ENCODE peak calls at places on chromosomes 5 and 9, in ten cellular contexts. C is fibroblast of lung; L is RWPE1; O is activated CD8-positive, alpha-beta T cell treated with anti-CD3 and anti-CD28 coated beads for 36 hours; W is HepG2; U is heart left ventricle; Q is brain microvascular endothelial cell; F is activated B cell treated with CpG ODN at 0.5 μM for 24 hours; S is kidney epithelial cell; H is GM23338. K is an unnamed sample.

GRCh38 chr5:96031811-96032261 is 70.2 kb upstream of the ELL2 start:
- DNase-seq in L (peak; percentile 70), W (no peak), S (no peak), U (no peak), F (no peak), Q (peak; percentile 78), H (no peak), C (peak; percentile 52), O (no peak), K (no peak)

GRCh38 chr9:114861273-114861672 is 55.4 kb upstream of the TNFSF15 start:
- DNase-seq in Q (no peak), H (no peak), U (no peak), F (no peak), O (no peak), C (no peak), S (no peak), L (no peak), W (no peak), K (no peak)

GRCh38 chr9:78234810-78235209 is 1.1 kb upstream of the CEP78 start:
- DNase-seq in L (peak; percentile 56), H (no peak), O (no peak), F (no peak), Q (peak; percentile 46), U (no peak), S (no peak), C (no peak), W (no peak), K (no peak)

GRCh38 chr5:15821506-15821905 is 321.5 kb downstream of the FBXL7 start:
- DNase-seq in S (no peak), U (no peak), C (peak; percentile 23), L (no peak), Q (peak; percentile 42), H (no peak), W (no peak), F (no peak), O (no peak), K (no peak)

GRCh38 chr5:96904054-96904931 is 28.0 kb downstream of the ERAP2 start:
- DNase-seq in S (no peak), C (peak; percentile 36), U (no peak), H (no peak), F (no peak), L (no peak), W (no peak), Q (peak; percentile 32), O (no peak), K (no peak)

GRCh38 chr9:36731068-36731467 is 158.4 kb downstream of the MELK start:
- DNase-seq in Q (no peak), O (no peak), H (no peak), C (no peak), W (no peak), L (no peak), S (no peak), U (no peak), F (no peak), K (no peak)

GRCh38 chr5:60945760-60946253 is 802 bp downstream of the NDUFAF2 start:
- DNase-seq in O (peak; percentile 53), H (peak; percentile 55), L (peak; percentile 60), F (no peak), Q (peak; percentile 47), S (no peak), C (peak; percentile 67), U (peak; percentile 12), W (peak; percentile 15), K (no peak)

GRCh38 chr5:179559280-179560252 is 9.2 kb downstream of the RUFY1 start:
- DNase-seq in H (peak; percentile 100), W (peak; percentile 92), O (peak; percentile 93), Q (peak; percentile 98), S (peak; percentile 98), F (peak; percentile 64), L (peak; percentile 100), C (peak; percentile 99), U (peak; percentile 99), K (peak; percentile 95)

GRCh38 chr5:125894383-125894782 is 528.8 kb upstream of the GRAMD2B start:
- DNase-seq in U (no peak), S (no peak), W (no peak), C (peak; percentile 22), L (peak; percentile 20), O (no peak), Q (peak; percentile 26), H (no peak), F (no peak), K (no peak)

GRCh38 chr9:78278177-78278777 is 18.6 kb upstream of the PSAT1 start:
- DNase-seq in W (peak; percentile 71), S (no peak), C (peak; percentile 97), F (no peak), Q (no peak), L (peak; percentile 43), H (no peak), O (no peak), U (no peak), K (no peak)

GRCh38 chr9:72627147-72627546 is 105.7 kb downstream of the TMC1 start:
- DNase-seq in C (no peak), O (no peak), Q (no peak), S (no peak), L (no peak), U (no peak), F (no peak), H (no peak), W (no peak), K (no peak)

GRCh38 chr9:89667730-89668129 is 62.9 kb downstream of the GADD45G start:
- DNase-seq in F (no peak), Q (no peak), U (no peak), L (no peak), C (no peak), S (no peak), W (no peak), O (no peak), H (no peak), K (no peak)

GRCh38 chr5:67774796-67775195 is 440.8 kb upstream of the PIK3R1 start:
- DNase-seq in F (no peak), L (no peak), U (no peak), S (no peak), O (no peak), C (no peak), W (no peak), H (no peak), Q (no peak), K (no peak)

GRCh38 chr5:45411971-45412612 is 284.1 kb downstream of the HCN1 start:
- DNase-seq in L (no peak), S (peak; percentile 14), U (no peak), F (no peak), H (no peak), O (no peak), Q (no peak), C (peak; percentile 11), W (no peak), K (no peak)

GRCh38 chr5:60209146-60209840 is 315.8 kb upstream of the PDE4D start:
- DNase-seq in C (no peak), Q (no peak), L (no peak), S (no peak), U (no peak), O (no peak), F (no peak), H (no peak), W (no peak), K (no peak)

GRCh38 chr9:73199886-73200285 is 48.2 kb downstream of the ANXA1 start:
- DNase-seq in C (peak; percentile 8), L (no peak), S (no peak), U (no peak), H (peak; percentile 57), F (no peak), O (peak; percentile 23), Q (no peak), W (peak; percentile 7), K (peak; percentile 33)

GRCh38 chr5:77235881-77236560 is 25.5 kb downstream of the PDE8B start:
- DNase-seq in U (no peak), O (no peak), F (no peak), C (no peak), S (no peak), L (no peak), Q (no peak), H (no peak), W (no peak), K (no peak)

GRCh38 chr5:77241444-77241843 is 31.0 kb downstream of the PDE8B start:
- DNase-seq in F (no peak), L (no peak), H (no peak), S (no peak), Q (no peak), W (peak; percentile 2), C (no peak), U (no peak), O (no peak), K (no peak)

GRCh38 chr5:77239126-77239741 is 28.8 kb downstream of the PDE8B start:
- DNase-seq in U (no peak), O (peak; percentile 46), S (no peak), F (no peak), C (peak; percentile 42), Q (peak; percentile 34), H (peak; percentile 19), L (peak; percentile 13), W (peak; percentile 12), K (no peak)
- TF ChIP-seq CTCF in U (peak; percentile 32), O (no peak), S (peak; percentile 38), F (no peak), C (peak; percentile 9), Q (peak; percentile 60), H (peak; percentile 44), L (peak; percentile 40), W (no peak), K (peak; percentile 29)

GRCh38 chr9:24245988-24246387 is 299.7 kb downstream of the IZUMO3 start:
- DNase-seq in C (peak; percentile 1), Q (peak; percentile 2), S (no peak), L (peak; percentile 26), O (no peak), W (no peak), U (no peak), H (peak; percentile 72), F (no peak), K (no peak)
- TF ChIP-seq CTCF in C (peak; percentile 7), Q (peak; percentile 31), S (peak; percentile 53), L (peak; percentile 65), O (peak; percentile 45), W (no peak), U (no peak), H (peak; percentile 71), F (no peak), K (peak; percentile 60)

GRCh38 chr9:6845881-6846280 is 88.1 kb downstream of the KDM4C start:
- DNase-seq in O (no peak), H (peak; percentile 85), U (no peak), C (no peak), W (peak; percentile 83), S (peak; percentile 21), L (no peak), F (no peak), Q (no peak), K (no peak)
- TF ChIP-seq CTCF in O (no peak), H (peak; percentile 72), U (peak; percentile 35), C (peak; percentile 13), W (peak; percentile 81), S (peak; percentile 65), L (no peak), F (no peak), Q (peak; percentile 65), K (no peak)

DNA sequence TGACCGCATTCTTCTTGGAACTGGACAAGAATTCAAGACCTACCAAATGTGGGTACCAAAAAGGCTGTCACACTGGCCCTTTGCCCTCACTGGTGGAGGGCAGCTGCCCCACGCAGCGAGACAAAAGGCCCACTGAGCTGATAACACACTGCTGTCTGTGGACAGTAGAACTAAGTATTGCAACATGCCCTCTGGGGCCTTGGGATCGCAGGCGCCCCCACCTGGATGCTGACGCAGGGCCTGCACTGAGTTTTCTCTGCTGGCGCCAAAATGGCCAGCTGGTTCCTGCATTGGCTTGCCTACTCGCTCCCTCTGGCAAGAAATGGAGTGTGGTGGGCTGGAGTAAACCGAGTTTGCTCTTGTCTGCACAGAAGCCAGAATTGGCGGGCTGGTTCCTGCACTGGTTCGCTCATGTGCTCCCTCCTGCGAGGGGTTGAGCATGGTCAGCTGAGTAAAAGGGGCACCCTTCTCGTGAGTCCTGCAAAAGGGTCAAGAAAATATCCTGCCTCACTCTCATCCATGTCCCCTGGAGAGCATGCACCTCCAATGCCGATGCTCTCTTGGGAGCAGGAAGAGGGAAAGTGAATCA is 55.7 kb downstream of the NXNL2 start:
- DNase-seq in H (peak; percentile 74), W (peak; percentile 6), Q (no peak), F (no peak), L (no peak), C (no peak), U (no peak), O (peak; percentile 28), S (no peak), K (no peak)
- TF ChIP-seq CTCF in H (peak; percentile 88), W (peak; percentile 66), Q (peak; percentile 16), F (no peak), L (no peak), C (no peak), U (no peak), O (no peak), S (peak; percentile 14), K (no peak)